ENCODE peak calls at places on chromosomes 16 and 17, in eight cellular contexts. H is thoracic aorta; C is OCI-LY7; X is mammary epithelial cell; Y is fibroblast of mammary gland; I is endothelial cell; M is BE2C; O is CD4-positive, alpha-beta T cell. G is an unnamed sample.

GRCh38 chr16:28210979-28211505 is 723 bp downstream of the XPO6 start:
- DNase-seq in X (peak), M (peak), Y (peak), C (peak), H (peak), O (peak), I (peak), G (peak)

GRCh38 chr16:440627-441026 is 15.2 kb downstream of the RAB11FIP3 start:
- DNase-seq in Y (no peak), O (no peak), C (no peak), I (no peak), M (no peak), X (no peak), H (no peak), G (no peak)

GRCh38 chr16:46883353-46883689 is 841 bp upstream of the GPT2 start:
- DNase-seq in H (no peak), I (no peak), Y (no peak), O (no peak), X (no peak), M (no peak), C (no peak), G (no peak)

GRCh38 chr16:4879049-4879448 is 31.8 kb downstream of the UBN1 start:
- DNase-seq in I (no peak), Y (peak), X (peak), H (no peak), C (no peak), O (no peak), M (no peak), G (no peak)

GRCh38 chr17:32609085-32609484 is 122.3 kb downstream of the CDK5R1 start:
- DNase-seq in X (peak), M (peak), O (peak), I (no peak), Y (peak), H (no peak), C (peak), G (peak)

GRCh38 chr17:2792541-2793169 is 3.6 kb upstream of the RAP1GAP2 start:
- DNase-seq in C (no peak), O (peak), Y (no peak), M (no peak), H (no peak), I (no peak), X (no peak), G (peak)

GRCh38 chr16:73048292-73049050 is 543 bp upstream of the ZFHX3 start:
- DNase-seq in H (no peak), I (no peak), M (peak), X (no peak), C (no peak), Y (no peak), O (no peak), G (no peak)

GRCh38 chr17:43356999-43357398 is 41.8 kb upstream of the ARL4D start:
- DNase-seq in H (no peak), Y (peak), I (no peak), M (no peak), X (peak), O (no peak), C (no peak), G (no peak)

GRCh38 chr17:83171661-83172060 is 92.3 kb downstream of the METRNL start:
- DNase-seq in H (no peak), Y (no peak), C (no peak), I (no peak), O (no peak), X (no peak), M (peak), G (no peak)

GRCh38 chr17:1762233-1762905 is 509 bp downstream of the SERPINF1 start:
- DNase-seq in C (no peak), O (no peak), Y (peak), I (no peak), M (peak), X (no peak), H (no peak), G (no peak)

GRCh38 chr16:70432800-70433455 is 6.0 kb downstream of the ST3GAL2 start:
- DNase-seq in C (peak), I (no peak), O (no peak), X (no peak), H (no peak), M (no peak), Y (no peak), G (peak)

GRCh38 chr16:85453-85782 is 7.4 kb downstream of the MPG start:
- DNase-seq in H (no peak), M (no peak), Y (no peak), I (no peak), C (no peak), X (no peak), O (no peak), G (no peak)

GRCh38 chr16:30485818-30486436 is 13.4 kb downstream of the ITGAL start:
- DNase-seq in H (no peak), Y (no peak), O (no peak), X (no peak), M (no peak), I (no peak), C (no peak), G (no peak)

GRCh38 chr16:70480127-70481105 is 26.0 kb downstream of the FCSK start:
- DNase-seq in H (no peak), X (no peak), I (no peak), Y (no peak), C (no peak), O (no peak), M (no peak), G (no peak)

GRCh38 chr17:19672009-19672837 is 23.7 kb downstream of the ALDH3A2 start:
- DNase-seq in C (no peak), X (no peak), I (no peak), O (no peak), M (no peak), H (no peak), Y (peak), G (no peak)

GRCh38 chr16:67431805-67432476 is 1.0 kb downstream of the HSD11B2 start:
- DNase-seq in X (no peak), C (no peak), O (no peak), M (no peak), H (no peak), Y (no peak), I (no peak), G (no peak)

GRCh38 chr17:68455756-68456528 is 1.4 kb downstream of the WIPI1 start:
- DNase-seq in X (peak), M (no peak), I (no peak), O (no peak), C (no peak), H (no peak), Y (peak), G (no peak)

GRCh38 chr17:8621585-8621984 is 8.9 kb downstream of the MYH10 start:
- DNase-seq in H (no peak), X (no peak), M (no peak), C (no peak), Y (peak), O (no peak), I (no peak), G (no peak)

GRCh38 chr17:81566461-81567126 is 14.4 kb upstream of the FAAP100 start:
- DNase-seq in I (peak), H (peak), Y (peak), C (no peak), O (no peak), X (peak), M (peak), G (no peak)

GRCh38 chr17:7436556-7437368 is 1.5 kb downstream of the TMEM102 start:
- DNase-seq in M (peak), O (peak), C (peak), I (peak), H (no peak), X (peak), Y (peak), G (peak)

GRCh38 chr17:55436224-55437164 is 14.9 kb upstream of the MMD start:
- DNase-seq in Y (peak), M (no peak), I (no peak), H (no peak), X (peak), C (no peak), O (no peak), G (peak)

GRCh38 chr16:29896841-29897240 is 2.5 kb downstream of the SEZ6L2 start:
- DNase-seq in O (no peak), Y (no peak), H (no peak), C (no peak), X (no peak), M (no peak), I (no peak), G (no peak)

GRCh38 chr17:21177854-21178600 is 35.9 kb downstream of the TMEM11 start:
- DNase-seq in Y (no peak), H (no peak), O (no peak), C (no peak), X (no peak), M (no peak), I (no peak), G (no peak)

DNA sequence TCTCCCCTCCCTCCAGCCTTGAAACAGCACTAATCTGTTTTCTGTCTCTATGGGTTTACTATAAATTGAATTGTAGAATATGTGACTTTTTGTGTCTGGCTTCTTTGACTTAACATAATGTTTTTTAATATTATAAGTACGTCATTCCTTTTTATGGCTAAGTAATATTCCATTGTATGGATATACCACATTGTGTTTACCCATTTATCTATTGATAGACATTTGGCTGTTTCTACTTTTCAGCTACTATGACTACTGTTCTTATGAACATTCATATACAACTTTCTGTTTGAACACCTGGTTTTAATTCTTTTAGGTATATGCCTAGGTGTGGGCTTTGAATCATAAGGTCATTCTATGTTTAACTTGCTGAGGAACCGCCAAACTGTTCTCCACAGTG is 961.9 kb downstream of the CDH8 start:
- DNase-seq in Y (no peak), M (no peak), C (no peak), X (no peak), O (no peak), H (no peak), I (no peak), G (no peak)
- TF ChIP-seq CTCF in Y (no peak), M (no peak), C (no peak), X (no peak), O (no peak), H (no peak), I (no peak), G (no peak)

DNA sequence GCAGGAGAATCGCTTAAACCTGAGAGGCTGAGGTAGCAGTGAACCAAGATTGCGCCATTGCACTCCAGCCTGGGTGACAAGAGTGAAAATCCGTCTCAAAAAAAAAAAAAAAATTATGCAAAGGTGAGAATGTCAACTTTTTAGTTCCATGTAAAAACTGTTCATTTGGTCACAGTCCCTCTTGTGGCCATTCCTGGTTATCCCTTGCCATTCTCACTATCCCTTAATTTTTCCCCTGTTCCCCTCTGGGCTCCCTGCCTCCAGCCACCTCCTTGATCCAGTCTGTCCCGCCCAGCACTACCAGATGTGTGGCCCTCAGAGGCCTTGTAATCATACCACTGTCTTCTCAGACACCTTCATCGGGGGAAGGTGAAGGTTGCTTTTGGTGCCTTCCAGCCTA is 23.4 kb downstream of the DCAF7 start:
- DNase-seq in H (no peak), O (no peak), C (no peak), I (no peak), Y (peak), X (no peak), M (peak), G (no peak)
- TF ChIP-seq CTCF in H (no peak), O (no peak), C (peak), I (peak), Y (peak), X (peak), M (peak), G (no peak)

DNA sequence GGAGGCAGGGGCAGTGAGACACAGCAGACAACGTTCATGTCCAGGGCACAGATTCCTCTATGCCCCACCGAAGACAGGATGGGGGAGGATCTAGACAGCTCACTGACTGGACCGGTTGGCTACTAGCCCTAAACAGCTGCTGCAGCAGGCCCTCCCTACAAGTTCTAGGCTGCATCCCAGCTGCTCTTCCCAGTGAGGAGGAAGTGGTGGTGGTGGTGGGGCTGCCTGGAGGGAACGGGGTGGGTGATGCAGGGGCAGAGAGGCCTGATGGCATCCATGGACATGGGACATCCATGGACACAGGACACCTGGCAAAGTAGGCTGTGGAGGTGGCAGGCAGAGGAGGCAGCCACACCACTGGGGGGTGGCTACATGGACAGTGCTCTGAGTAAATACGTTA is 18.3 kb downstream of the SPHK1 start:
- DNase-seq in H (no peak), X (no peak), Y (no peak), M (no peak), O (no peak), C (no peak), I (no peak), G (no peak)
- TF ChIP-seq CTCF in H (no peak), X (no peak), Y (no peak), M (no peak), O (no peak), C (no peak), I (no peak), G (no peak)

GRCh38 chr16:78125112-78125844 is 25.8 kb downstream of the WWOX start:
- DNase-seq in I (no peak), X (no peak), C (no peak), H (no peak), O (no peak), M (no peak), Y (no peak), G (no peak)

GRCh38 chr16:78118469-78119025 is 19.1 kb downstream of the WWOX start:
- DNase-seq in Y (no peak), M (no peak), C (no peak), X (no peak), I (no peak), H (no peak), O (no peak), G (no peak)

GRCh38 chr16:78126662-78127061 is 27.2 kb downstream of the WWOX start:
- DNase-seq in X (no peak), C (no peak), H (no peak), O (no peak), Y (no peak), I (no peak), M (no peak), G (no peak)

GRCh38 chr16:78127130-78127529 is 27.7 kb downstream of the WWOX start:
- DNase-seq in C (no peak), Y (peak), X (no peak), O (no peak), H (no peak), M (no peak), I (no peak), G (no peak)

DNA sequence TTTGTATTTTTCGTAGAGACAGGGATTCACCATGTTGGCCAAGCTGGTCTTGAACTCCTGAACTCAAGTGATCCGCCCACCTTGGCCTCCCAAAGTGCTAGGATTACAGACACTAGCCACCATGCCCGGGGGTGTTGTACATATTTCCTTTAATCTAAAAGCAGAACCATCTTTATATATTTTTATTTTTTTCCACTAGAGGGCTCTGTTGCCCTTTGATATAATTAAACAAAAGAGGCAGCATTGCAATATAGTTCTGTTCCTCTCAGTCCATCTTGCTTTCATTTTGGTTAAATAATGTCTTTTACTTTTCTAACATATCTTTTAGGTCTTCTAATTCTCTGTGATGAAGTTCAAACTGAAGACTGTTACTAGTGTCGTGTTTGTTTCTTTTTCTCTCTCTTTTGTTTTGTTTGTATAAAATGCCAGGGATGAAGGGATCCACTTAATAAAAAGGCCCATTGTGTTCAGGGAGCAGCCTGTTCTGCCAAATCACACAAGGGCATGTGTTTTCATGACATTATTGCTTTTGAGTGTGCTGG is 23.4 kb downstream of the WWOX start:
- DNase-seq in O (no peak), X (peak), Y (peak), M (peak), I (no peak), C (peak), H (no peak), G (peak)
- TF ChIP-seq CTCF in O (peak), X (peak), Y (peak), M (peak), I (peak), C (peak), H (peak), G (peak)

DNA sequence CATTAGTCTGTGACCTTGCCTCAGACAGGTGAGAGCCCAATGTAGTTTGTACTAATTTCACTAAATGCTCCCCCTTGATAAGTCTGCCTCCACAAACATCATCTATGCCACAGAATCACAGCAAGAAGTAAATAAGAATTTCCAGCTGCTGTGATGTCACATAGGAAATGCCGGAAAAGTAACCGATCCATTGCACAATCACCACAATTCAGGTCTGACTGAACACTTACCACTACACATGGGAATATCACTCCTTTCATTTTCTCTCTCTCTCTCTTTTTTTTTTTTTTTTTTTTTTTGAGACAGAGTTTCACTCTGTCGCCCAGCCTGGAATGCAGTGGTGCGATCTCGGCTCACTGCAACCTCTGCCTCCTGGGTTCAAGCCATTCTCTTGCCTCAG is 79.0 kb upstream of the CDH11 start:
- DNase-seq in H (no peak), C (no peak), X (no peak), Y (peak), I (no peak), O (no peak), M (no peak), G (no peak)
- TF ChIP-seq CTCF in H (no peak), C (no peak), X (no peak), Y (no peak), I (no peak), O (no peak), M (no peak), G (no peak)

GRCh38 chr17:57404073-57404472 is 147.8 kb downstream of the MSI2 start:
- DNase-seq in X (no peak), C (peak), M (no peak), H (no peak), O (no peak), I (no peak), Y (no peak), G (peak)
- TF ChIP-seq CTCF in X (no peak), C (peak), M (peak), H (no peak), O (no peak), I (no peak), Y (no peak), G (peak)

G was measured in GM12865.